ENCODE peak calls at places on chromosomes 3 and 15, in four cellular contexts. M is NB4, T is breast epithelium, K is endothelial cell of umbilical vein. W is an unnamed sample.

GRCh38 chr15:69909719-69910444 is 187.8 kb downstream of the TLE3 start:
- DNase-seq in T (no peak), K (no peak), M (peak; percentile 19), W (peak; percentile 25)

GRCh38 chr3:115423170-115423569 is 200.1 kb upstream of the GAP43 start:
- DNase-seq in T (no peak), M (peak; percentile 48), K (no peak), W (no peak)

GRCh38 chr3:137647179-137647578 is 116.9 kb upstream of the SOX14 start:
- DNase-seq in T (no peak), M (no peak), K (no peak), W (no peak)

GRCh38 chr15:72178976-72179585 is 18.5 kb downstream of the GRAMD2A start:
- DNase-seq in T (peak; percentile 16), K (no peak), M (no peak), W (no peak)

GRCh38 chr3:98070840-98071239 is 16.1 kb upstream of the OR5AC2 start:
- DNase-seq in M (no peak), K (no peak), T (no peak), W (no peak)

GRCh38 chr15:42392309-42393024 is 33.2 kb downstream of the CAPN3 start:
- DNase-seq in K (no peak), T (no peak), M (no peak), W (no peak)

GRCh38 chr3:75341324-75342067 is 322.6 kb upstream of the FRG2C start:
- DNase-seq in T (no peak), K (no peak), M (peak; percentile 2), W (no peak)

GRCh38 chr3:183385698-183386590 is 42.5 kb downstream of the MCF2L2 start:
- DNase-seq in M (peak; percentile 79), K (peak; percentile 76), T (no peak), W (peak; percentile 40)

GRCh38 chr15:36109943-36110658 is 469.3 kb upstream of the CDIN1 start:
- DNase-seq in T (no peak), M (no peak), K (no peak), W (no peak)

GRCh38 chr3:19946291-19946831 is 536 bp upstream of the RAB5A start:
- DNase-seq in T (no peak), M (no peak), K (no peak), W (no peak)

GRCh38 chr15:93179072-93179471 is 90.1 kb upstream of the RGMA start:
- DNase-seq in T (no peak), K (no peak), M (peak; percentile 79), W (no peak)

DNA sequence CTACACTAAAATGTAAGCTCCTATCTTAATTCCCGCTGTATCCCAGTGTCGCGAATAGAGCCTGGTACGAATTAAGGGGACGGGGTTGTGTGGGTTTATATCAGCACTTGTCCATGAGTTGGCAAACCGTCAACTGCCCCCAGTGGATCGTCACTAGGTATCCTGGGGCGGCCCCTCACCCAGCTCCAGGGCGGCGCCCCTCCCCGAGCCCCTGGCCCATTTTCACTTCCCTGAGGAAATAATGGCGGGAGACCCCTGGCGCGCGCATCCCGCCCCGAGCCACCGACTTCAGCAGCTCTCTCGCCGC is 428 bp downstream of the RUVBL1 start:
- DNase-seq in T (no peak), M (no peak), K (peak; percentile 10), W (no peak)
- TF ChIP-seq POLR2A in T (no peak), M (no peak), K (no peak), W (no peak)

GRCh38 chr15:99057020-99057419 is 47.9 kb upstream of the SYNM start:
- DNase-seq in M (no peak), T (no peak), K (no peak), W (no peak)

GRCh38 chr15:99057697-99058420 is 47.0 kb upstream of the SYNM start:
- DNase-seq in T (no peak), M (peak; percentile 36), K (peak; percentile 42), W (no peak)

GRCh38 chr15:99062226-99062625 is 42.7 kb upstream of the SYNM start:
- DNase-seq in T (no peak), M (no peak), K (no peak), W (no peak)

GRCh38 chr15:99058421-99058870 is 46.4 kb upstream of the SYNM start:
- DNase-seq in T (peak; percentile 33), K (no peak), M (peak; percentile 30), W (no peak)

GRCh38 chr15:99059010-99059981 is 45.6 kb upstream of the SYNM start:
- DNase-seq in K (peak; percentile 61), M (peak; percentile 71), T (peak; percentile 83), W (peak; percentile 63)
- TF ChIP-seq POLR2A in K (no peak), M (no peak), T (no peak), W (peak; percentile 26)

DNA sequence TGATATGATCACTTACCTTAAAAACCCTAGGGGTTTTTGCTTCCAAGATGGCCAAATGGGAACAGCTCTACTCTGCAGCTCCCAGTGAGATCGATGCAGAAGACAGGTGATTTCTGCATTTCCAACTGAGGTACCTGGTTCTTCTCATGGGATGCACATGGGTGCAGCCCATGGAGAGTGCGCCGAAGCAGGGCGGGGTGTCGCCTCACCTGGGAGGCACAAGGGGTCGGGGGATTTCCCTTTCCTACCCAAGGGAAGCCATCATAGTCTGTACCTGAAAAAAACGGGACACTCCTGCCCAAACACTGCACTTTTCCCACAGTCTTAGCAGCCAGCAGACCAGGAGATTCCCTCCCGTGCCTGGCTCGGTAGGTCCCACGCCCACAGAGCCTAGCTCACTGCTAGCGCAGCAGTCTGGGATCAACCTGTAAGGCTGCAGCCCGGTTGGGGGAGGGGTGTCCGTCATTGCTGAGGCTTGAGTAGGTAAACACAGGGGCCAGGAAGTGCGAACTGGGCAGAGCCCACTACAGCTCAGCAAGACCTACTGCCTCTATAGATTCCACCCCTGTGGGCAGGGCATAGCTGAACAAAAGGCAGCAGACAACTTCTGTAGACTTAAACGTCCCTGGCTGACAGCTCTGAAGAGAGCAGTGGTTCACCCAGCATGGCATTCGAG is 78.6 kb downstream of the CTNNB1 start:
- DNase-seq in K (no peak), T (no peak), M (no peak), W (no peak)
- TF ChIP-seq POLR2A in K (no peak), T (no peak), M (no peak), W (no peak)

DNA sequence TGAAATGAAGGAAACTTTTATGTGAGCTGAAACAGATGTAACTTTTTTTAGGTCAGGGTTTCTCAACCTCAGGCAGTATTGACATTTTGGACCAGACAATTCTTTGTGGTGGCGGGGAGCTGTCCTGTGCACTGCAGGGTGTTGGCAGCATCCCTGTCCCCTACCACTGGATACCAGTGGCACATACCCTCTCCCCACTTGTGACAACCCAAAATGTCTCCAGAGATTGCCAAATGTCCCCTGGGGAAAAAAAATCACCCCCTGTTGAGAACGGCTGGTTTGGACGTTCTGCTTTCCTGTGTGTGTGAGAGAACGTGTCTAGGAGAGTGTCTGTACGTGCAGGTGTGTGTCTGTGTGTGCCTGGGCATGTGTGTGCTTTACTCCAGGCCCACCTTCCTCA is 30.7 kb upstream of the GRIP2 start:
- DNase-seq in K (no peak), M (peak; percentile 73), T (no peak), W (no peak)
- TF ChIP-seq POLR2A in K (no peak), M (no peak), T (no peak), W (no peak)

GRCh38 chr15:64381000-64381751 is at the start of gene PCLAF:
- DNase-seq in T (peak; percentile 92), M (peak; percentile 99), K (peak; percentile 97), W (peak; percentile 53)
- TF ChIP-seq POLR2A in T (no peak), M (peak; percentile 90), K (peak; percentile 50), W (peak; percentile 79)

GRCh38 chr3:186622651-186623310 is 9.9 kb downstream of the AHSG start:
- DNase-seq in T (no peak), K (no peak), M (no peak), W (no peak)

GRCh38 chr3:186620213-186621092 is 7.6 kb downstream of the AHSG start:
- DNase-seq in M (no peak), K (no peak), T (no peak), W (no peak)

GRCh38 chr3:186624598-186624997 is 11.7 kb downstream of the AHSG start:
- DNase-seq in K (no peak), T (no peak), M (no peak), W (no peak)

GRCh38 chr3:186619787-186620212 is 6.9 kb downstream of the AHSG start:
- DNase-seq in K (no peak), T (no peak), M (no peak), W (no peak)

GRCh38 chr3:186621894-186622650 is 9.2 kb downstream of the AHSG start:
- DNase-seq in K (no peak), M (no peak), T (no peak), W (no peak)
- TF ChIP-seq POLR2A in K (no peak), M (no peak), T (no peak), W (no peak)

GRCh38 chr3:188947401-188947982 is 224.3 kb upstream of the TPRG1 start:
- DNase-seq in K (peak; percentile 77), M (peak; percentile 15), T (peak; percentile 91), W (peak; percentile 89)
- TF ChIP-seq POLR2A in K (no peak), M (no peak), T (peak; percentile 54), W (no peak)

DNA sequence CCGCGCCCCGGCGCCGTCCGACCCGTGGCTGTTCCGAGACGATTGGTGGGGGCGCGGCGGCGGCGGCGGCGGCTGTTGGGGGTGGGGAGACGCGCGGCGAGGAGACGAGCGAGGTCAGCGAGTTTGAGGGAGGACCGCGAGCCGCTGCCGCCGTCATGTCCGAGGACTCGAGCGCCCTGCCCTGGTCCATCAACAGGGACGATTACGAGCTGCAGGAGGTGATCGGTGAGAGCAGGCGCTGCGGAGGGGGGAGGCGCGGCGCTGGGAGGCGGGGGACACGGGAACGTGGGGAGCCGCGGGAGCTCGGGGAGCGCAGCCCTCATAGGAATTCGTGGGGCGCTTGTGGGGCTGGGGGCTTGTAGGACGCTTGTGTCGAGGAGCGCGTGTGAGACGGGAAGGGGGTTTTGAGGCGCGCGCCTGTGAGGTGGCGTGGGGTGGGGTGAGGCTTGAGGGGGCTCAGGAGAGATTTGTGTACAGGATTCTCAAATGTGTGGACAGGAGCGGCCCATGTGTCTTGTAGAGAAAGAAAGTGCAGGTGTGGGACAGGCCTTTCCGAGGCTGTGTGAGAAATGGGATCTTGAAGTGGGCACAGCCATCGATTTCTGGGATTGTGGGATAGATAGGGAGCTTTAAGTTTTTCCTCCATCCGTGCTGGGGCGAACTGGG is 518 bp downstream of the OXSR1 start:
- DNase-seq in M (no peak), K (no peak), T (peak; percentile 51), W (no peak)
- TF ChIP-seq POLR2A in M (no peak), K (no peak), T (no peak), W (no peak)

GRCh38 chr15:52301265-52301847 is 5.8 kb upstream of the MYO5C start:
- DNase-seq in M (no peak), T (no peak), K (no peak), W (no peak)
- TF ChIP-seq POLR2A in M (no peak), T (no peak), K (no peak), W (no peak)